ENCODE peak calls at places on chromosome 20, in five cellular contexts. B is WTC11; H is body of pancreas; A is activated T-helper 1 cell treated with anti-CD3 and anti-CD28 coated beads, Interleukin-12 subunit alpha, Interleukin-12 subunit beta, Interleukin-2, Interleukin-4 antibody, amounts not matched to agents 30 ng/mL and 10 ng/mL and 1 ng/mL, durations not matched to agents 14 hours and 24 hours and 36 hours; T is fibroblast of the aortic adventitia. U is an unnamed sample.

GRCh38 chr20:15396900-15397299 is 1059.5 kb upstream of the FLRT3 start:
- DNase-seq in T (no peak), A (no peak), B (no peak), H (no peak), U (no peak)

GRCh38 chr20:49397525-49397924 is 84.9 kb downstream of the KCNB1 start:
- DNase-seq in T (peak; percentile 57), A (no peak), B (no peak), H (peak; percentile 5), U (no peak)

GRCh38 chr20:37622728-37623127 is 71.1 kb upstream of the CTNNBL1 start:
- DNase-seq in A (no peak), H (no peak), T (no peak), B (no peak), U (no peak)

GRCh38 chr20:58649288-58650180 is 1.5 kb upstream of the STX16 start:
- DNase-seq in A (no peak), H (no peak), T (no peak), B (peak; percentile 51), U (no peak)

GRCh38 chr20:8399963-8400362 is 267.9 kb downstream of the PLCB1 start:
- DNase-seq in A (no peak), B (no peak), H (no peak), T (no peak), U (peak; percentile 61)

GRCh38 chr20:50062006-50062838 is 50.7 kb downstream of the UBE2V1 start:
- DNase-seq in H (no peak), T (no peak), B (no peak), A (no peak), U (no peak)

GRCh38 chr20:34705383-34706021 is 1.4 kb downstream of the TP53INP2 start:
- DNase-seq in T (peak; percentile 28), H (peak; percentile 40), B (peak; percentile 30), A (no peak), U (no peak)

GRCh38 chr20:7496394-7497111 is 443.7 kb downstream of the HAO1 start:
- DNase-seq in B (no peak), T (peak; percentile 59), H (no peak), A (no peak), U (no peak)

GRCh38 chr20:51586005-51586440 is 43.5 kb upstream of the NFATC2 start:
- DNase-seq in H (no peak), A (no peak), B (no peak), T (peak; percentile 92), U (no peak)

GRCh38 chr20:62977613-62978558 is 25.4 kb downstream of the SLC17A9 start:
- DNase-seq in A (peak; percentile 32), B (no peak), T (no peak), H (no peak), U (no peak)

GRCh38 chr20:49424536-49424935 is 57.9 kb downstream of the KCNB1 start:
- DNase-seq in B (peak; percentile 25), H (no peak), A (no peak), T (no peak), U (no peak)

GRCh38 chr20:41162396-41162795 is 25.1 kb downstream of the PLCG1 start:
- DNase-seq in T (no peak), H (no peak), A (no peak), B (no peak), U (no peak)

GRCh38 chr20:1319462-1319861 is 9.5 kb downstream of the SDCBP2 start:
- DNase-seq in A (no peak), B (no peak), T (no peak), H (no peak), U (no peak)

GRCh38 chr20:1874534-1875168 is 20.6 kb upstream of the SIRPA start:
- DNase-seq in A (no peak), H (peak; percentile 57), B (no peak), T (no peak), U (no peak)

GRCh38 chr20:42595625-42596024 is 594.1 kb downstream of the PTPRT start:
- DNase-seq in A (no peak), T (no peak), H (peak; percentile 89), B (no peak), U (no peak)

GRCh38 chr20:4730782-4731181 is 9.1 kb downstream of the PRND start:
- DNase-seq in A (no peak), T (peak; percentile 26), B (no peak), H (peak; percentile 14), U (no peak)

GRCh38 chr20:49907405-49908257 is 7.7 kb downstream of the SPATA2 start:
- DNase-seq in T (no peak), A (no peak), B (no peak), H (no peak), U (no peak)

GRCh38 chr20:60424267-60424904 is 466.2 kb downstream of the CDH26 start:
- DNase-seq in H (no peak), B (no peak), A (no peak), T (no peak), U (no peak)

GRCh38 chr20:23200914-23201313 is 114.8 kb upstream of the CD93 start:
- DNase-seq in H (peak; percentile 44), B (peak; percentile 77), T (no peak), A (no peak), U (no peak)

GRCh38 chr20:41981746-41982145 is 363.6 kb upstream of the CHD6 start:
- DNase-seq in A (no peak), B (no peak), T (no peak), H (no peak), U (no peak)

GRCh38 chr20:4602297-4602631 is 119.4 kb upstream of the PRND start:
- DNase-seq in T (no peak), B (no peak), A (no peak), H (no peak), U (no peak)

GRCh38 chr20:15643713-15644112 is 929.5 kb downstream of the KIF16B start:
- DNase-seq in H (no peak), B (no peak), A (no peak), T (peak; percentile 4), U (no peak)

GRCh38 chr20:46400828-46401477 is 5.5 kb downstream of the ELMO2 start:
- DNase-seq in H (no peak), B (no peak), T (peak; percentile 59), A (peak; percentile 35), U (no peak)

GRCh38 chr20:57658447-57659130 is 38.4 kb upstream of the ZBP1 start:
- DNase-seq in T (no peak), H (no peak), B (no peak), A (no peak), U (no peak)

GRCh38 chr20:5188736-5189135 is 61.9 kb downstream of the CDS2 start:
- DNase-seq in A (no peak), T (no peak), B (no peak), H (no peak), U (no peak)

GRCh38 chr20:47805951-47806350 is 20.7 kb upstream of the SULF2 start:
- DNase-seq in H (no peak), B (no peak), T (no peak), A (no peak), U (no peak)

GRCh38 chr20:52256465-52256864 is 64.9 kb upstream of the ZFP64 start:
- DNase-seq in H (no peak), B (no peak), T (no peak), A (no peak), U (no peak)

GRCh38 chr20:23446505-23446904 is 6.2 kb downstream of the CST11 start:
- DNase-seq in T (peak; percentile 47), A (no peak), B (peak; percentile 85), H (peak; percentile 55), U (no peak)

GRCh38 chr20:47790032-47790965 is 5.0 kb upstream of the SULF2 start:
- DNase-seq in B (no peak), H (no peak), A (no peak), T (peak; percentile 93), U (no peak)

GRCh38 chr20:41697861-41698559 is 79.8 kb upstream of the CHD6 start:
- DNase-seq in H (peak; percentile 30), T (peak; percentile 62), A (peak; percentile 11), B (no peak), U (no peak)

GRCh38 chr20:50257860-50258259 is 67.2 kb downstream of the CEBPB start:
- DNase-seq in T (no peak), A (no peak), H (no peak), B (no peak), U (no peak)

GRCh38 chr20:41135187-41135887 is 2.0 kb upstream of the PLCG1 start:
- DNase-seq in T (no peak), B (peak; percentile 73), H (peak; percentile 52), A (peak; percentile 53), U (no peak)

GRCh38 chr20:33664762-33665144 is 2.0 kb upstream of the ACTL10 start:
- DNase-seq in H (no peak), T (no peak), B (no peak), A (no peak), U (no peak)